ENCODE peak calls at places on chromosomes 13 and 19, in ten cellular contexts. P is vagina; O is stimulated activated naive CD8-positive, alpha-beta T cell treated with anti-CD3 and anti-CD28 coated beads, Interleukin-15, Interleukin-2, amounts not matched to agents 100 U/mL and 50 U/mL, for 24 hours; X is activated naive CD4-positive, alpha-beta T cell treated with anti-CD3 and anti-CD28 coated beads, Interleukin-2, amount 50 U/mL, for 16 hours; I is T-helper 2 cell treated with Interferon-gamma antibody and Interleukin-4, amounts not matched to agents 5 μg/mL and 100 μg/mL, for 36 hours; F is iPS-NIHi11; A is COLO829; B is amygdala; T is amniotic stem cell; G is aorta. Z is an unnamed sample.

GRCh38 chr19:20254151-20254550 is 87.1 kb downstream of the ZNF486 start:
- DNase-seq in X (no peak), T (no peak), F (no peak), P (no peak), G (no peak), A (no peak), I (no peak), B (no peak), O (no peak), Z (no peak)

GRCh38 chr19:5829567-5830315 is 9.8 kb downstream of the FUT6 start:
- DNase-seq in G (no peak), T (no peak), I (no peak), O (no peak), B (no peak), X (no peak), A (no peak), P (no peak), F (no peak), Z (no peak)

GRCh38 chr13:44837250-44837649 is 152.0 kb downstream of the NUFIP1 start:
- DNase-seq in X (no peak), F (no peak), I (no peak), T (peak; percentile 4), A (no peak), O (no peak), P (no peak), B (no peak), G (no peak), Z (no peak)

GRCh38 chr19:42420055-42420544 is 7.1 kb downstream of the LIPE start:
- DNase-seq in F (peak; percentile 77), T (no peak), I (peak; percentile 74), A (peak; percentile 60), P (no peak), G (peak; percentile 61), X (peak; percentile 82), B (no peak), O (peak; percentile 84), Z (no peak)

GRCh38 chr13:81738364-81738763 is 1397.4 kb upstream of the SPRY2 start:
- DNase-seq in X (no peak), G (no peak), P (no peak), I (no peak), A (no peak), F (no peak), B (no peak), T (no peak), O (no peak), Z (no peak)

GRCh38 chr13:30872685-30873443 is 33.2 kb upstream of the MEDAG start:
- DNase-seq in A (peak; percentile 92), T (peak; percentile 55), I (no peak), F (peak; percentile 59), O (no peak), X (no peak), P (peak; percentile 58), G (peak; percentile 87), B (peak; percentile 26), Z (no peak)

GRCh38 chr19:6033744-6034264 is 55.9 kb upstream of the RANBP3 start:
- DNase-seq in A (no peak), P (no peak), X (no peak), T (no peak), B (no peak), G (no peak), I (no peak), O (no peak), F (no peak), Z (no peak)

GRCh38 chr13:36084131-36084530 is 47.1 kb downstream of the DCLK1 start:
- DNase-seq in A (no peak), T (no peak), F (no peak), G (no peak), P (no peak), I (no peak), O (no peak), X (no peak), B (no peak), Z (no peak)

GRCh38 chr19:4229179-4229931 is at the start of gene EBI3:
- DNase-seq in T (no peak), A (no peak), X (peak; percentile 23), P (no peak), I (peak; percentile 83), B (no peak), F (no peak), G (peak; percentile 58), O (peak; percentile 81), Z (no peak)

GRCh38 chr19:5782322-5782721 is 2.2 kb downstream of the PRR22 start:
- DNase-seq in O (no peak), F (no peak), G (no peak), P (no peak), B (no peak), A (no peak), T (no peak), X (no peak), I (no peak), Z (no peak)

Z was measured in esophagus squamous epithelium.